ENCODE peak calls at places on chromosomes 7 and 10, in four cellular contexts. M, R, S and F are unnamed samples.

GRCh38 chr7:98240961-98241673 is 10.9 kb downstream of the TECPR1 start:
- DNase-seq in M (no peak), S (peak; percentile 26), R (peak; percentile 64), F (no peak)

GRCh38 chr7:108033776-108034497 is 31.0 kb upstream of the LAMB1 start:
- DNase-seq in M (no peak), R (no peak), S (no peak), F (no peak)

GRCh38 chr10:60417024-60417423 is 27.3 kb upstream of the ANK3 start:
- DNase-seq in S (no peak), R (peak; percentile 44), M (no peak), F (no peak)

GRCh38 chr10:104109908-104110662 is 11.9 kb upstream of the SFR1 start:
- DNase-seq in R (peak; percentile 93), S (peak; percentile 54), M (peak; percentile 41), F (no peak)

GRCh38 chr7:28687631-28688030 is 270.5 kb downstream of the TRIL start:
- DNase-seq in S (no peak), R (no peak), M (no peak), F (no peak)

GRCh38 chr10:11446133-11446532 is 165.3 kb downstream of the USP6NL start:
- DNase-seq in S (no peak), M (no peak), R (no peak), F (no peak)

GRCh38 chr10:93039721-93040120 is 20.9 kb upstream of the CYP26C1 start:
- DNase-seq in R (peak; percentile 60), S (peak; percentile 59), M (peak; percentile 24), F (no peak)

GRCh38 chr7:8638076-8638475 is 204.7 kb downstream of the NXPH1 start:
- DNase-seq in M (no peak), R (no peak), S (no peak), F (no peak)

GRCh38 chr7:149598721-149599308 is 101.2 kb upstream of the ZNF746 start:
- DNase-seq in R (peak; percentile 51), S (peak; percentile 36), M (peak; percentile 3), F (no peak)

GRCh38 chr10:103580011-103580410 is 86.5 kb downstream of the NEURL1 start:
- DNase-seq in M (no peak), S (no peak), R (no peak), F (no peak)

GRCh38 chr10:24897326-24897926 is 55.0 kb downstream of the PRTFDC1 start:
- DNase-seq in R (peak; percentile 74), M (no peak), S (peak; percentile 70), F (no peak)

GRCh38 chr10:60646966-60647796 is 131.1 kb upstream of the CDK1 start:
- DNase-seq in S (peak; percentile 79), M (peak; percentile 24), R (peak; percentile 65), F (peak; percentile 38)